ENCODE peak calls at places on chromosome 17, in six cellular contexts. One of them, this sample, is unnamed.

GRCh38 chr17:63452091-63452978 is 6.2 kb upstream of the CYB561 start:
- DNase-seq in cardiac muscle cell: no peak
- DNase-seq in brain microvascular endothelial cell: no peak
- DNase-seq in mammary epithelial cell: no peak
- DNase-seq in A549: no peak
- DNase-seq in left ventricle myocardium inferior: no peak
- DNase-seq in this sample: no peak

GRCh38 chr17:19354123-19354522 is 8.4 kb downstream of the B9D1 start:
- DNase-seq in cardiac muscle cell: no peak
- DNase-seq in brain microvascular endothelial cell: peak
- DNase-seq in mammary epithelial cell: peak
- DNase-seq in A549: no peak
- DNase-seq in left ventricle myocardium inferior: no peak
- DNase-seq in this sample: no peak

GRCh38 chr17:31561469-31562412 is 170.3 kb downstream of the RAB11FIP4 start:
- DNase-seq in cardiac muscle cell: no peak
- DNase-seq in brain microvascular endothelial cell: no peak
- DNase-seq in mammary epithelial cell: no peak
- DNase-seq in A549: no peak
- DNase-seq in left ventricle myocardium inferior: no peak
- DNase-seq in this sample: no peak

GRCh38 chr17:81030726-81031570 is 4.0 kb upstream of the BAIAP2 start:
- DNase-seq in cardiac muscle cell: no peak
- DNase-seq in brain microvascular endothelial cell: no peak
- DNase-seq in mammary epithelial cell: no peak
- DNase-seq in A549: no peak
- DNase-seq in left ventricle myocardium inferior: no peak
- DNase-seq in this sample: no peak

GRCh38 chr17:62750502-62751349 is 57.4 kb downstream of the MARCHF10 start:
- DNase-seq in cardiac muscle cell: no peak
- DNase-seq in brain microvascular endothelial cell: no peak
- DNase-seq in mammary epithelial cell: no peak
- DNase-seq in A549: no peak
- DNase-seq in left ventricle myocardium inferior: no peak
- DNase-seq in this sample: no peak

GRCh38 chr17:28105501-28105900 is 63.0 kb downstream of the NLK start:
- DNase-seq in cardiac muscle cell: no peak
- DNase-seq in brain microvascular endothelial cell: no peak
- DNase-seq in mammary epithelial cell: peak
- DNase-seq in A549: no peak
- DNase-seq in left ventricle myocardium inferior: no peak
- DNase-seq in this sample: no peak

GRCh38 chr17:36074365-36074764 is 10.3 kb downstream of the CCL18 start:
- DNase-seq in cardiac muscle cell: no peak
- DNase-seq in brain microvascular endothelial cell: no peak
- DNase-seq in mammary epithelial cell: no peak
- DNase-seq in A549: no peak
- DNase-seq in left ventricle myocardium inferior: no peak
- DNase-seq in this sample: no peak

GRCh38 chr17:82328141-82328993 is 5.2 kb downstream of the SECTM1 start:
- DNase-seq in cardiac muscle cell: no peak
- DNase-seq in brain microvascular endothelial cell: no peak
- DNase-seq in mammary epithelial cell: no peak
- DNase-seq in A549: no peak
- DNase-seq in left ventricle myocardium inferior: no peak
- DNase-seq in this sample: no peak

GRCh38 chr17:13025687-13026086 is 7.9 kb upstream of the ELAC2 start:
- DNase-seq in cardiac muscle cell: no peak
- DNase-seq in brain microvascular endothelial cell: no peak
- DNase-seq in mammary epithelial cell: no peak
- DNase-seq in A549: no peak
- DNase-seq in left ventricle myocardium inferior: no peak
- DNase-seq in this sample: no peak

GRCh38 chr17:21005803-21006202 is 37.0 kb downstream of the USP22 start:
- DNase-seq in cardiac muscle cell: no peak
- DNase-seq in brain microvascular endothelial cell: no peak
- DNase-seq in mammary epithelial cell: no peak
- DNase-seq in A549: no peak
- DNase-seq in left ventricle myocardium inferior: no peak
- DNase-seq in this sample: no peak

GRCh38 chr17:80901319-80901718 is 90.3 kb upstream of the CHMP6 start:
- DNase-seq in cardiac muscle cell: no peak
- DNase-seq in brain microvascular endothelial cell: no peak
- DNase-seq in mammary epithelial cell: peak
- DNase-seq in A549: no peak
- DNase-seq in left ventricle myocardium inferior: no peak
- DNase-seq in this sample: no peak

GRCh38 chr17:42227849-42228696 is 33.8 kb upstream of the GHDC start:
- DNase-seq in cardiac muscle cell: no peak
- DNase-seq in brain microvascular endothelial cell: no peak
- DNase-seq in mammary epithelial cell: no peak
- DNase-seq in A549: no peak
- DNase-seq in left ventricle myocardium inferior: no peak
- DNase-seq in this sample: no peak

GRCh38 chr17:42067371-42068180 is 17.2 kb upstream of the C17orf113 start:
- DNase-seq in cardiac muscle cell: peak
- DNase-seq in brain microvascular endothelial cell: peak
- DNase-seq in mammary epithelial cell: no peak
- DNase-seq in A549: peak
- DNase-seq in left ventricle myocardium inferior: peak
- DNase-seq in this sample: peak

GRCh38 chr17:43467981-43468541 is 15.7 kb upstream of the DHX8 start:
- DNase-seq in cardiac muscle cell: no peak
- DNase-seq in brain microvascular endothelial cell: peak
- DNase-seq in mammary epithelial cell: peak
- DNase-seq in A549: no peak
- DNase-seq in left ventricle myocardium inferior: no peak
- DNase-seq in this sample: no peak

GRCh38 chr17:14092808-14093207 is 23.5 kb downstream of the COX10 start:
- DNase-seq in cardiac muscle cell: no peak
- DNase-seq in brain microvascular endothelial cell: no peak
- DNase-seq in mammary epithelial cell: no peak
- DNase-seq in A549: no peak
- DNase-seq in left ventricle myocardium inferior: no peak
- DNase-seq in this sample: no peak

GRCh38 chr17:49315551-49315951 is 46.5 kb downstream of the ZNF652 start:
- DNase-seq in cardiac muscle cell: peak
- DNase-seq in brain microvascular endothelial cell: peak
- DNase-seq in mammary epithelial cell: peak
- DNase-seq in A549: peak
- DNase-seq in left ventricle myocardium inferior: peak
- DNase-seq in this sample: peak

GRCh38 chr17:33115957-33116680 is 124.5 kb downstream of the SPACA3 start:
- DNase-seq in cardiac muscle cell: peak
- DNase-seq in brain microvascular endothelial cell: no peak
- DNase-seq in mammary epithelial cell: no peak
- DNase-seq in A549: no peak
- DNase-seq in left ventricle myocardium inferior: no peak
- DNase-seq in this sample: no peak

GRCh38 chr17:78885956-78886355 is 17.0 kb downstream of the CEP295NL start:
- DNase-seq in cardiac muscle cell: no peak
- DNase-seq in brain microvascular endothelial cell: no peak
- DNase-seq in mammary epithelial cell: no peak
- DNase-seq in A549: no peak
- DNase-seq in left ventricle myocardium inferior: no peak
- DNase-seq in this sample: no peak

GRCh38 chr17:72600934-72601333 is 480.1 kb downstream of the SOX9 start:
- DNase-seq in cardiac muscle cell: no peak
- DNase-seq in brain microvascular endothelial cell: peak
- DNase-seq in mammary epithelial cell: no peak
- DNase-seq in A549: no peak
- DNase-seq in left ventricle myocardium inferior: no peak
- DNase-seq in this sample: no peak

GRCh38 chr17:1328437-1328836 is 49.0 kb downstream of the TRARG1 start:
- DNase-seq in cardiac muscle cell: no peak
- DNase-seq in brain microvascular endothelial cell: no peak
- DNase-seq in mammary epithelial cell: no peak
- DNase-seq in A549: no peak
- DNase-seq in left ventricle myocardium inferior: no peak
- DNase-seq in this sample: no peak

GRCh38 chr17:19386276-19386863 is 620 bp downstream of the MFAP4 start:
- DNase-seq in cardiac muscle cell: no peak
- DNase-seq in brain microvascular endothelial cell: peak
- DNase-seq in mammary epithelial cell: peak
- DNase-seq in A549: peak
- DNase-seq in left ventricle myocardium inferior: peak
- DNase-seq in this sample: peak

GRCh38 chr17:79850571-79851460 is 11.6 kb upstream of the CBX4 start:
- DNase-seq in cardiac muscle cell: no peak
- DNase-seq in brain microvascular endothelial cell: peak
- DNase-seq in mammary epithelial cell: peak
- DNase-seq in A549: peak
- DNase-seq in left ventricle myocardium inferior: no peak
- DNase-seq in this sample: no peak

GRCh38 chr17:9635340-9635739 is 10.0 kb upstream of the USP43 start:
- DNase-seq in cardiac muscle cell: no peak
- DNase-seq in brain microvascular endothelial cell: no peak
- DNase-seq in mammary epithelial cell: no peak
- DNase-seq in A549: no peak
- DNase-seq in left ventricle myocardium inferior: no peak
- DNase-seq in this sample: no peak

GRCh38 chr17:76725580-76726230 is 701 bp downstream of the JMJD6 start:
- DNase-seq in cardiac muscle cell: peak
- DNase-seq in brain microvascular endothelial cell: no peak
- DNase-seq in mammary epithelial cell: peak
- DNase-seq in A549: peak
- DNase-seq in left ventricle myocardium inferior: peak
- DNase-seq in this sample: peak

GRCh38 chr17:59105852-59106462 is 723 bp downstream of the TRIM37 start:
- DNase-seq in cardiac muscle cell: no peak
- DNase-seq in brain microvascular endothelial cell: peak
- DNase-seq in mammary epithelial cell: peak
- DNase-seq in A549: peak
- DNase-seq in left ventricle myocardium inferior: peak
- DNase-seq in this sample: peak

GRCh38 chr17:73058022-73058421 is 34.5 kb downstream of the SLC39A11 start:
- DNase-seq in cardiac muscle cell: no peak
- DNase-seq in brain microvascular endothelial cell: peak
- DNase-seq in mammary epithelial cell: no peak
- DNase-seq in A549: no peak
- DNase-seq in left ventricle myocardium inferior: no peak
- DNase-seq in this sample: no peak

GRCh38 chr17:57874434-57875108 is 24.7 kb upstream of the MRPS23 start:
- DNase-seq in cardiac muscle cell: peak
- DNase-seq in brain microvascular endothelial cell: peak
- DNase-seq in mammary epithelial cell: peak
- DNase-seq in A549: no peak
- DNase-seq in left ventricle myocardium inferior: peak
- DNase-seq in this sample: peak

GRCh38 chr17:66507103-66507923 is 204.9 kb downstream of the PRKCA start:
- DNase-seq in cardiac muscle cell: no peak
- DNase-seq in brain microvascular endothelial cell: peak
- DNase-seq in mammary epithelial cell: peak
- DNase-seq in A549: peak
- DNase-seq in left ventricle myocardium inferior: no peak
- DNase-seq in this sample: no peak

GRCh38 chr17:45975640-45976295 is 23.3 kb upstream of the STH start:
- DNase-seq in cardiac muscle cell: no peak
- DNase-seq in brain microvascular endothelial cell: no peak
- DNase-seq in mammary epithelial cell: no peak
- DNase-seq in A549: no peak
- DNase-seq in left ventricle myocardium inferior: no peak
- DNase-seq in this sample: no peak

DNA sequence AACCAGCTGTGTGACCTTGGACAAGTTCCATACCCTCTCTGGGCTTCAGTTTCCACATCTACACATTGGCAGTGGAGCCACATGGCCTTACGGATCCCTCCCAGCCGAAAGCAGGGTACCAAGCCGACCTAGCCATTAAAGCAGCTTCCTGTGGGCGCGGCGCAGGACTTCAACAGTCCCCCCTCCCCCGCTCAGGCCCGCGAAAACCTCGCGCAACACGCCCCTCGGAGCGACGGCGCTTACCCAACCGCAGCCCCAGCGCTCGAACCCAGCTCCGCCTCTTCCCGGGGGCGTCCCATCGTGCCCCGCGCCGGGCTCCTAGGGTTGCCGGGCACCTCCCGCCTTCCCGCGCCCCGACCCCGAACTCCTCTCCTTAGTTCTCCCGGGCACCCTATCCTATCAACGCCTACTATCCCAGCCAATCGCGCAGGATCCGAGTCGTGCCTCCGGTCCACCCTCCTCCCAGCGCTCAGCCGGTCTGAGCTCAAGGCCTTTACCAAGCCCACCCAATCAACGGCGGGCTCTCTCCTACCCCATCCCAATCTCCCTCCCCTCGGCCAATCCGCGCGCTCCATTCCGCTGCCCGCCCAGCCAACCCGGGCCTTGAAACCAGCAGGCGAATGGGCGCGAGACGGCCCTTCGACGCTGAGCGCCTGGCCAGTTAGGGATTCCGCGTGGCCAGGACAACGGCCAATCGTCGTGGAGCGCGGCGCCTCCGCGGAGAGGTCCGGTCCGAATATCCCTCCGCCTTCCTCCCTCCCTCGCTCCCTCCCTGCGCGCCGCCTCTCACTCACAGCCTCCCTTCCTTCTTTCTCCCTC is at the start of gene KPNB1:
- DNase-seq in cardiac muscle cell: peak
- DNase-seq in brain microvascular endothelial cell: peak
- DNase-seq in mammary epithelial cell: peak
- DNase-seq in A549: peak
- DNase-seq in left ventricle myocardium inferior: peak
- DNase-seq in this sample: peak
- TF ChIP-seq CTCF in cardiac muscle cell: no peak
- TF ChIP-seq CTCF in brain microvascular endothelial cell: no peak
- TF ChIP-seq CTCF in mammary epithelial cell: no peak
- TF ChIP-seq CTCF in A549: no peak
- TF ChIP-seq CTCF in left ventricle myocardium inferior: no peak
- TF ChIP-seq CTCF in this sample: no peak

GRCh38 chr17:17032131-17032692 is 10.0 kb upstream of the MPRIP start:
- DNase-seq in cardiac muscle cell: no peak
- DNase-seq in brain microvascular endothelial cell: peak
- DNase-seq in mammary epithelial cell: peak
- DNase-seq in A549: peak
- DNase-seq in left ventricle myocardium inferior: peak
- DNase-seq in this sample: peak
- H3K4me3 ChIP-seq in cardiac muscle cell: no peak
- H3K4me3 ChIP-seq in brain microvascular endothelial cell: no peak
- H3K4me3 ChIP-seq in mammary epithelial cell: no peak
- H3K4me3 ChIP-seq in A549: no peak
- H3K4me3 ChIP-seq in left ventricle myocardium inferior: no peak
- H3K4me3 ChIP-seq in this sample: no peak

GRCh38 chr17:8121531-8122390 is 2.1 kb downstream of the HES7 start:
- DNase-seq in cardiac muscle cell: peak
- DNase-seq in brain microvascular endothelial cell: peak
- DNase-seq in mammary epithelial cell: peak
- DNase-seq in A549: peak
- DNase-seq in left ventricle myocardium inferior: no peak
- DNase-seq in this sample: peak
- TF ChIP-seq CTCF in cardiac muscle cell: peak
- TF ChIP-seq CTCF in brain microvascular endothelial cell: peak
- TF ChIP-seq CTCF in mammary epithelial cell: peak
- TF ChIP-seq CTCF in A549: peak
- TF ChIP-seq CTCF in left ventricle myocardium inferior: peak
- TF ChIP-seq CTCF in this sample: peak

GRCh38 chr17:8153550-8153956 is 1.3 kb upstream of the PER1 start:
- DNase-seq in cardiac muscle cell: no peak
- DNase-seq in brain microvascular endothelial cell: peak
- DNase-seq in mammary epithelial cell: peak
- DNase-seq in A549: peak
- DNase-seq in left ventricle myocardium inferior: peak
- DNase-seq in this sample: peak
- H3K4me3 ChIP-seq in cardiac muscle cell: no peak
- H3K4me3 ChIP-seq in brain microvascular endothelial cell: peak
- H3K4me3 ChIP-seq in mammary epithelial cell: peak
- H3K4me3 ChIP-seq in A549: peak
- H3K4me3 ChIP-seq in left ventricle myocardium inferior: peak
- H3K4me3 ChIP-seq in this sample: peak

This sample was measured in heart right ventricle.